ENCODE peak calls at places on chromosomes 5 and 9, in four cellular contexts. One of them, this sample, is unnamed.

GRCh38 chr9:136664000-136664798 is 1.5 kb downstream of the EGFL7 start:
- DNase-seq in transverse colon: no peak
- DNase-seq in choroid plexus epithelial cell: no peak
- DNase-seq in foreskin fibroblast: no peak
- DNase-seq in this sample: no peak

GRCh38 chr9:90916147-90916734 is 114.6 kb downstream of the SYK start:
- DNase-seq in choroid plexus epithelial cell: no peak
- DNase-seq in transverse colon: no peak
- DNase-seq in foreskin fibroblast: peak
- DNase-seq in this sample: no peak

GRCh38 chr9:17204611-17205165 is 69.8 kb downstream of the CNTLN start:
- DNase-seq in transverse colon: no peak
- DNase-seq in choroid plexus epithelial cell: no peak
- DNase-seq in foreskin fibroblast: no peak
- DNase-seq in this sample: no peak

GRCh38 chr5:181281077-181281983 is 20.4 kb upstream of the TRIM52 start:
- DNase-seq in choroid plexus epithelial cell: no peak
- DNase-seq in transverse colon: no peak
- DNase-seq in foreskin fibroblast: no peak
- DNase-seq in this sample: no peak

GRCh38 chr9:133490865-133491655 is 12.2 kb upstream of the SLC2A6 start:
- DNase-seq in transverse colon: no peak
- DNase-seq in foreskin fibroblast: no peak
- DNase-seq in choroid plexus epithelial cell: no peak
- DNase-seq in this sample: no peak

GRCh38 chr5:64505769-64506566 is at the start of gene RGS7BP:
- DNase-seq in foreskin fibroblast: peak
- DNase-seq in transverse colon: no peak
- DNase-seq in choroid plexus epithelial cell: peak
- DNase-seq in this sample: peak

GRCh38 chr9:74551266-74551665 is 54.1 kb downstream of the RORB start:
- DNase-seq in transverse colon: no peak
- DNase-seq in foreskin fibroblast: no peak
- DNase-seq in choroid plexus epithelial cell: no peak
- DNase-seq in this sample: no peak

GRCh38 chr9:88559661-88560060 is 24.7 kb downstream of the NXNL2 start:
- DNase-seq in choroid plexus epithelial cell: peak
- DNase-seq in foreskin fibroblast: peak
- DNase-seq in transverse colon: no peak
- DNase-seq in this sample: no peak

GRCh38 chr5:125410501-125411162 is 664.2 kb upstream of the ZNF608 start:
- DNase-seq in foreskin fibroblast: peak
- DNase-seq in choroid plexus epithelial cell: peak
- DNase-seq in transverse colon: no peak
- DNase-seq in this sample: peak

GRCh38 chr5:125411163-125412050 is 665.0 kb upstream of the ZNF608 start:
- DNase-seq in choroid plexus epithelial cell: peak
- DNase-seq in foreskin fibroblast: peak
- DNase-seq in transverse colon: peak
- DNase-seq in this sample: peak

GRCh38 chr5:125408582-125409069 is 662.2 kb upstream of the ZNF608 start:
- DNase-seq in foreskin fibroblast: peak
- DNase-seq in transverse colon: peak
- DNase-seq in choroid plexus epithelial cell: peak
- DNase-seq in this sample: peak

GRCh38 chr5:125409101-125409495 is 662.7 kb upstream of the ZNF608 start:
- DNase-seq in transverse colon: peak
- DNase-seq in choroid plexus epithelial cell: peak
- DNase-seq in foreskin fibroblast: peak
- DNase-seq in this sample: no peak

DNA sequence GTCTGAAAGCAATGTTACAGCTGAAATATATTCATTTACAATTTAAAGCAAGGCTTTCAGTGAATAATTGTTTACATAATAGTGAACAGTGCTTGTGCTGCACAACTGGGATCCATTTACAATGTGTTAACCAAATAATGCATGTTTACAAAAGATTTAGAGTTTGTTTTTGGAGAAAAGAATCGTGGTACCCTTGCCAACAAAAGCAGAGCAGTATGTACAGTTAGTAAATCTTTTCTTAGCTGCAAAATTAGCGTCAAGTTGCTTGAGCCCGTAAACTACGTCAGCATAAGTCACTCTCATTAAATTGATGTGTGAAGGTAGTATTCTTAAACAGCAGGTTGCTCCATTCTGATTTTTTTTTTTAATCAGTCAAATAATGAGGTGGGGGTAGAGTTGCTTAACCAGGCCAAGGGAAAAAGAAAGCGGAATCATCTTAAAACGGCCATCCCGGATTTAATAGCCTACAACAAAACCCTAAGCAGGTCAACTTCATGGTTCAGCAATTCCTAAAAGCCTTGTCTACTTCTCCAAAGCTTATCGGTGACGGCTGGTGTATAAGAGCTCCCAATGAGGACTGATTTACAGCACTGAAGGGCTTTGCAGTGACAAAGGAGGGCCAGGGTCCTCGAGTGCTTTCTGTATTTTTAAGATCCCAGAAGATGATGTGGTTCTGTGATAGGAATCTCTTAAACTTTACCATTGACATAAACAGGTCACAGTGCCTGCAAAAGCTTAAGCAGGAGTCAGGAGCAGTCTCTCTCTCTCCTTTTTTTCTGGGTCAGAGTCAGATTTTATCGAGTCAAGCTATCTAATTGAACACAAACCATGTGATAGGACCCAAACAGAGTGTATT is 663.3 kb upstream of the ZNF608 start:
- DNase-seq in foreskin fibroblast: peak
- DNase-seq in choroid plexus epithelial cell: peak
- DNase-seq in transverse colon: no peak
- DNase-seq in this sample: no peak
- TF ChIP-seq CTCF in foreskin fibroblast: no peak
- TF ChIP-seq CTCF in choroid plexus epithelial cell: no peak
- TF ChIP-seq CTCF in transverse colon: no peak
- TF ChIP-seq CTCF in this sample: no peak

DNA sequence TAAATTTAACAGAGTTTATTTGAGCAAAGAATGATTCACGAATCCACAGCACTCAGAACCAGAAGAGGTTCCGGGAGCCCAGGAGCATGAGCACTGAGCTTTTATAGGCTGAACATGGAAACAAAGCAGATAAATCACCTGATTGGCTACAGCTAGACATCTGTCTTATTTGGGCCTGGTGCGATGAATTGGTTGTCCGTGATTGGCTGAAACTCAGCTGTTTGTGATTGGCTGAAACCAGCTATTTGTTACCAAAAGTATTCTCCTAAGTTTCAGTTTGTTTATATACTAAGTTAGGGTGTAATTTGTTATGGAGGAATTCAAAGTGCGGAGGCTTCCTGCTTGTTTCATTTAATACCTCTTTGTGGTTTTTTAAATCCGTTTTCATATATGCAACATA is 15.8 kb upstream of the LCP2 start:
- DNase-seq in choroid plexus epithelial cell: no peak
- DNase-seq in transverse colon: no peak
- DNase-seq in foreskin fibroblast: no peak
- DNase-seq in this sample: no peak
- H3K4me3 ChIP-seq in choroid plexus epithelial cell: no peak
- H3K4me3 ChIP-seq in transverse colon: no peak
- H3K4me3 ChIP-seq in foreskin fibroblast: no peak
- H3K4me3 ChIP-seq in this sample: no peak

DNA sequence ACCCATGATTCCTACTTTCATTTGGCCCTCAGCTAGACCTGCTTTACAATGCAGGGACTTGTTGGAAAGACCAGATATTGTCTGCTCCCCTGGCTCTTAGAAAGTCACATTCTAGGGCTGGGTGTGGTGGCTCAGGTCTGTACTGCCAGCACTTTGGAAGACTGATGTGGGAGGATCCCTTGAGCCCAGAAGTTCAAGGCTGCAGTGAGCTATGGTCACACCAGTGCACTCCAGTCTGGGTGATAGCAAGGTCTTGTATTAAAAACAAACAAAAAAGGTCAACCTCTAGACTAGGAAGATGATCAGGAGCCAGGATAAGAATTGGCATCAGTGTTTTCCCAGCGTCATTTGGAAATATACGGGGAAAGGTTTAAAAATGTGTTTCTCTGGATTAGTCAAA is 145.8 kb downstream of the PALM2AKAP2 start:
- DNase-seq in choroid plexus epithelial cell: no peak
- DNase-seq in foreskin fibroblast: no peak
- DNase-seq in transverse colon: no peak
- DNase-seq in this sample: no peak
- TF ChIP-seq CTCF in choroid plexus epithelial cell: no peak
- TF ChIP-seq CTCF in foreskin fibroblast: no peak
- TF ChIP-seq CTCF in transverse colon: no peak
- TF ChIP-seq CTCF in this sample: no peak

GRCh38 chr5:15914603-15915002 is 265.0 kb downstream of the MARCHF11 start:
- DNase-seq in transverse colon: no peak
- DNase-seq in choroid plexus epithelial cell: peak
- DNase-seq in foreskin fibroblast: peak
- DNase-seq in this sample: peak
- H3K4me3 ChIP-seq in transverse colon: no peak
- H3K4me3 ChIP-seq in choroid plexus epithelial cell: no peak
- H3K4me3 ChIP-seq in foreskin fibroblast: peak
- H3K4me3 ChIP-seq in this sample: peak

DNA sequence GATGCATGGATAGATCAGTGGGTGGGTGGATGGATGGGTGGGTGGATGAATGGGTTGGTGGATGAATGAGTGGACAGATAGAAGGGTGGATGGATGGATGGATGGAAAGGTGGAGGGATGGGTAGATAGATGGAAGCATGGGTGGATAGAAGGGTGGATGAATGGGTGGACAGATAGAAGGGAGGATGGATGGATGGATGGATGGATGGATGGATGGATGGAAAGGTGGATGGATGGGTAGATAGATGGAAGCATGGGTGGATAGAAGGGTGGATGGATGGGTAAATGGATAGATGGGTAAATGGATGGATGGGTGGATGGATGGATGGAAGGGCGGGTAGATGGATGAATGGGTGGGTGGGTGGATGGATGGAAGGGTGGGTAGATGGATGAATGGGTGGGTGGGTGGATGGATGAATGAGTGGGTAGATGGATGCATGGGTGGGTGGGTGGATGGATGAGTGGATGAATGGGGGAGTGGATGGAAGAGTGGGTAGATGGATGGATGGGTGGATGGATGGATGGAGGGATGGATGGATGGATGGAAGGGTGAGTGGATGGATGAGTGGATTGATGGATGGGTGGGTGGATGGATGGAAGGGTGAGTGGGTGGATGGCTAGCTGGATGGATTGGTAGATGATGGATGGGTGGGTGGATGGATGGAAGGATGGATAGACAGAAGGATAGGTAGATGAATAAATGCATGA is 87.7 kb upstream of the ASS1 start:
- DNase-seq in transverse colon: no peak
- DNase-seq in choroid plexus epithelial cell: no peak
- DNase-seq in foreskin fibroblast: no peak
- DNase-seq in this sample: no peak
- TF ChIP-seq CTCF in transverse colon: no peak
- TF ChIP-seq CTCF in choroid plexus epithelial cell: no peak
- TF ChIP-seq CTCF in foreskin fibroblast: no peak
- TF ChIP-seq CTCF in this sample: no peak

GRCh38 chr5:1251678-1252580 is 26.7 kb downstream of the SLC6A18 start:
- DNase-seq in foreskin fibroblast: no peak
- DNase-seq in choroid plexus epithelial cell: no peak
- DNase-seq in transverse colon: peak
- DNase-seq in this sample: no peak
- H3K4me3 ChIP-seq in foreskin fibroblast: no peak
- H3K4me3 ChIP-seq in choroid plexus epithelial cell: no peak
- H3K4me3 ChIP-seq in transverse colon: no peak
- H3K4me3 ChIP-seq in this sample: no peak

GRCh38 chr5:115296130-115296997 is at the start of gene CCDC112:
- DNase-seq in choroid plexus epithelial cell: peak
- DNase-seq in foreskin fibroblast: peak
- DNase-seq in transverse colon: peak
- DNase-seq in this sample: peak
- TF ChIP-seq CTCF in choroid plexus epithelial cell: no peak
- TF ChIP-seq CTCF in foreskin fibroblast: no peak
- TF ChIP-seq CTCF in transverse colon: no peak
- TF ChIP-seq CTCF in this sample: no peak

GRCh38 chr5:37988454-37989046 is 148.7 kb upstream of the GDNF start:
- DNase-seq in transverse colon: no peak
- DNase-seq in choroid plexus epithelial cell: no peak
- DNase-seq in foreskin fibroblast: no peak
- DNase-seq in this sample: no peak

GRCh38 chr5:37996918-37997317 is 157.1 kb upstream of the GDNF start:
- DNase-seq in choroid plexus epithelial cell: no peak
- DNase-seq in foreskin fibroblast: no peak
- DNase-seq in transverse colon: no peak
- DNase-seq in this sample: no peak

GRCh38 chr5:37989884-37990283 is 150.0 kb upstream of the GDNF start:
- DNase-seq in choroid plexus epithelial cell: no peak
- DNase-seq in foreskin fibroblast: no peak
- DNase-seq in transverse colon: no peak
- DNase-seq in this sample: no peak

GRCh38 chr5:37991903-37992299 is 152.1 kb upstream of the GDNF start:
- DNase-seq in transverse colon: no peak
- DNase-seq in foreskin fibroblast: no peak
- DNase-seq in choroid plexus epithelial cell: no peak
- DNase-seq in this sample: no peak

DNA sequence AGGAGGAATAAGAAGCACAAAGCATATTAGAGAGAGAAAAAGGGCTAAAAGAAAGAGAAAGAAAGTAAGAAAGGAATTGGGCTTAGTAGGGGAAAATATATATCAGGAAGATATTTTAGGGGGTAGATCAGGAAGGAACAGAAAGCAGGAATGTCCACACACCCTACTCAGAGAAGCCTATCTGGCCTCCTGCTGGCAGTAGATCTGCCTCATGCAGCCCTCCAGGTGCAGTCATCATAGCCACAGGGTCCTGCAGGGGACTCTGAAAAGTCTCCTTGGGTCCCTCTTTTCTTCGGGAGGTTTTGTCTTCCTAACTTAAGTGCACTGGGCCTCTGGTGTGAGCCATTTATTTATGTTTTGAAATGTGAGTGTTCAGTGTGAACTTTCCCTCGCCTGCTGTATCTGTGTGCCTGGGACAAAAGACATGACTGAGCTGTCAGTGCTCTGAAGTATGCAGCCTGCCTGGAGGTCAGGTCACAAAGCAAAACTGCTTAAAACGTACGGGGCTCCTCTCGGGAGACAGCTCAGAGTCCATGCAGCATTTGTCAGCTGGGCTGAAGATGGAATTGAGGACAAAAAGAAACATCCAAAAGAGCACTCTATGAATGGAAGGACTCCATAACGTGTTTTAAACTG is 151.5 kb upstream of the GDNF start:
- DNase-seq in transverse colon: no peak
- DNase-seq in choroid plexus epithelial cell: peak
- DNase-seq in foreskin fibroblast: no peak
- DNase-seq in this sample: no peak
- H3K4me3 ChIP-seq in transverse colon: no peak
- H3K4me3 ChIP-seq in choroid plexus epithelial cell: no peak
- H3K4me3 ChIP-seq in foreskin fibroblast: no peak
- H3K4me3 ChIP-seq in this sample: no peak

This sample was measured in fibroblast of pulmonary artery.